ENCODE peak calls at places on chromosomes 12 and 14, in nine cellular contexts. One of them, this sample, is unnamed.

GRCh38 chr14:55398679-55399078 is 13.0 kb downstream of the ATG14 start:
- DNase-seq in activated T-helper 1 cell treated with anti-CD3 and anti-CD28 coated beads, Interleukin-2, amount 50 U/mL, for 16 hours: no peak
- DNase-seq in iPS DF 19.7: no peak
- DNase-seq in adipocyte: peak
- DNase-seq in ELR: peak
- DNase-seq in stimulated activated effector memory CD8-positive, alpha-beta T cell treated with anti-CD3 and anti-CD28 coated beads, Interleukin-12 subunit alpha, Interleukin-12 subunit beta, amount 100 ng/mL, for 72 hours: no peak
- DNase-seq in NCI-H1105 treated with DMSO at 0.1 percent for 48 hours: no peak
- DNase-seq in Caki2: peak
- DNase-seq in left lung: no peak
- DNase-seq in this sample: no peak

GRCh38 chr12:124709722-124710656 is 142.6 kb upstream of the NCOR2 start:
- DNase-seq in activated T-helper 1 cell treated with anti-CD3 and anti-CD28 coated beads, Interleukin-2, amount 50 U/mL, for 16 hours: no peak
- DNase-seq in stimulated activated effector memory CD8-positive, alpha-beta T cell treated with anti-CD3 and anti-CD28 coated beads, Interleukin-12 subunit alpha, Interleukin-12 subunit beta, amount 100 ng/mL, for 72 hours: no peak
- DNase-seq in Caki2: no peak
- DNase-seq in NCI-H1105 treated with DMSO at 0.1 percent for 48 hours: no peak
- DNase-seq in left lung: peak
- DNase-seq in ELR: peak
- DNase-seq in adipocyte: peak
- DNase-seq in iPS DF 19.7: no peak
- DNase-seq in this sample: no peak

GRCh38 chr12:49288412-49288853 is 6.5 kb upstream of the PRPH start:
- DNase-seq in adipocyte: peak
- DNase-seq in NCI-H1105 treated with DMSO at 0.1 percent for 48 hours: peak
- DNase-seq in Caki2: peak
- DNase-seq in left lung: no peak
- DNase-seq in stimulated activated effector memory CD8-positive, alpha-beta T cell treated with anti-CD3 and anti-CD28 coated beads, Interleukin-12 subunit alpha, Interleukin-12 subunit beta, amount 100 ng/mL, for 72 hours: peak
- DNase-seq in activated T-helper 1 cell treated with anti-CD3 and anti-CD28 coated beads, Interleukin-2, amount 50 U/mL, for 16 hours: peak
- DNase-seq in ELR: peak
- DNase-seq in iPS DF 19.7: no peak
- DNase-seq in this sample: no peak

GRCh38 chr12:70272510-70272909 is 29.3 kb downstream of the CNOT2 start:
- DNase-seq in ELR: no peak
- DNase-seq in left lung: no peak
- DNase-seq in stimulated activated effector memory CD8-positive, alpha-beta T cell treated with anti-CD3 and anti-CD28 coated beads, Interleukin-12 subunit alpha, Interleukin-12 subunit beta, amount 100 ng/mL, for 72 hours: no peak
- DNase-seq in adipocyte: no peak
- DNase-seq in Caki2: no peak
- DNase-seq in NCI-H1105 treated with DMSO at 0.1 percent for 48 hours: no peak
- DNase-seq in iPS DF 19.7: no peak
- DNase-seq in activated T-helper 1 cell treated with anti-CD3 and anti-CD28 coated beads, Interleukin-2, amount 50 U/mL, for 16 hours: no peak
- DNase-seq in this sample: no peak

GRCh38 chr12:14326699-14327098 is 38.8 kb upstream of the ATF7IP start:
- DNase-seq in adipocyte: peak
- DNase-seq in iPS DF 19.7: no peak
- DNase-seq in left lung: no peak
- DNase-seq in stimulated activated effector memory CD8-positive, alpha-beta T cell treated with anti-CD3 and anti-CD28 coated beads, Interleukin-12 subunit alpha, Interleukin-12 subunit beta, amount 100 ng/mL, for 72 hours: no peak
- DNase-seq in Caki2: no peak
- DNase-seq in activated T-helper 1 cell treated with anti-CD3 and anti-CD28 coated beads, Interleukin-2, amount 50 U/mL, for 16 hours: no peak
- DNase-seq in ELR: no peak
- DNase-seq in NCI-H1105 treated with DMSO at 0.1 percent for 48 hours: no peak
- DNase-seq in this sample: no peak

GRCh38 chr12:121405211-121405610 is 5.3 kb downstream of the RNF34 start:
- DNase-seq in NCI-H1105 treated with DMSO at 0.1 percent for 48 hours: no peak
- DNase-seq in iPS DF 19.7: no peak
- DNase-seq in stimulated activated effector memory CD8-positive, alpha-beta T cell treated with anti-CD3 and anti-CD28 coated beads, Interleukin-12 subunit alpha, Interleukin-12 subunit beta, amount 100 ng/mL, for 72 hours: no peak
- DNase-seq in adipocyte: no peak
- DNase-seq in left lung: no peak
- DNase-seq in ELR: no peak
- DNase-seq in activated T-helper 1 cell treated with anti-CD3 and anti-CD28 coated beads, Interleukin-2, amount 50 U/mL, for 16 hours: no peak
- DNase-seq in Caki2: no peak
- DNase-seq in this sample: no peak

GRCh38 chr12:94207467-94208432 is 59.4 kb downstream of the PLXNC1 start:
- DNase-seq in iPS DF 19.7: no peak
- DNase-seq in Caki2: no peak
- DNase-seq in activated T-helper 1 cell treated with anti-CD3 and anti-CD28 coated beads, Interleukin-2, amount 50 U/mL, for 16 hours: peak
- DNase-seq in stimulated activated effector memory CD8-positive, alpha-beta T cell treated with anti-CD3 and anti-CD28 coated beads, Interleukin-12 subunit alpha, Interleukin-12 subunit beta, amount 100 ng/mL, for 72 hours: peak
- DNase-seq in NCI-H1105 treated with DMSO at 0.1 percent for 48 hours: no peak
- DNase-seq in adipocyte: peak
- DNase-seq in ELR: no peak
- DNase-seq in left lung: no peak
- DNase-seq in this sample: no peak

GRCh38 chr14:65940056-65940735 is 527.7 kb downstream of the FUT8 start:
- DNase-seq in ELR: peak
- DNase-seq in left lung: no peak
- DNase-seq in activated T-helper 1 cell treated with anti-CD3 and anti-CD28 coated beads, Interleukin-2, amount 50 U/mL, for 16 hours: no peak
- DNase-seq in NCI-H1105 treated with DMSO at 0.1 percent for 48 hours: peak
- DNase-seq in Caki2: no peak
- DNase-seq in adipocyte: no peak
- DNase-seq in iPS DF 19.7: no peak
- DNase-seq in stimulated activated effector memory CD8-positive, alpha-beta T cell treated with anti-CD3 and anti-CD28 coated beads, Interleukin-12 subunit alpha, Interleukin-12 subunit beta, amount 100 ng/mL, for 72 hours: no peak
- DNase-seq in this sample: no peak

GRCh38 chr12:132359551-132359950 is 30.2 kb upstream of the GALNT9 start:
- DNase-seq in left lung: no peak
- DNase-seq in stimulated activated effector memory CD8-positive, alpha-beta T cell treated with anti-CD3 and anti-CD28 coated beads, Interleukin-12 subunit alpha, Interleukin-12 subunit beta, amount 100 ng/mL, for 72 hours: no peak
- DNase-seq in adipocyte: no peak
- DNase-seq in activated T-helper 1 cell treated with anti-CD3 and anti-CD28 coated beads, Interleukin-2, amount 50 U/mL, for 16 hours: no peak
- DNase-seq in iPS DF 19.7: no peak
- DNase-seq in Caki2: no peak
- DNase-seq in ELR: no peak
- DNase-seq in NCI-H1105 treated with DMSO at 0.1 percent for 48 hours: no peak
- DNase-seq in this sample: no peak

GRCh38 chr12:126185025-126185424 is 1119.8 kb downstream of the AACS start:
- DNase-seq in activated T-helper 1 cell treated with anti-CD3 and anti-CD28 coated beads, Interleukin-2, amount 50 U/mL, for 16 hours: no peak
- DNase-seq in stimulated activated effector memory CD8-positive, alpha-beta T cell treated with anti-CD3 and anti-CD28 coated beads, Interleukin-12 subunit alpha, Interleukin-12 subunit beta, amount 100 ng/mL, for 72 hours: no peak
- DNase-seq in left lung: no peak
- DNase-seq in Caki2: no peak
- DNase-seq in iPS DF 19.7: no peak
- DNase-seq in adipocyte: no peak
- DNase-seq in ELR: no peak
- DNase-seq in NCI-H1105 treated with DMSO at 0.1 percent for 48 hours: no peak
- DNase-seq in this sample: no peak

GRCh38 chr12:124752437-124753229 is 111.0 kb downstream of the SCARB1 start:
- DNase-seq in iPS DF 19.7: no peak
- DNase-seq in left lung: no peak
- DNase-seq in stimulated activated effector memory CD8-positive, alpha-beta T cell treated with anti-CD3 and anti-CD28 coated beads, Interleukin-12 subunit alpha, Interleukin-12 subunit beta, amount 100 ng/mL, for 72 hours: no peak
- DNase-seq in ELR: peak
- DNase-seq in adipocyte: peak
- DNase-seq in Caki2: peak
- DNase-seq in activated T-helper 1 cell treated with anti-CD3 and anti-CD28 coated beads, Interleukin-2, amount 50 U/mL, for 16 hours: no peak
- DNase-seq in NCI-H1105 treated with DMSO at 0.1 percent for 48 hours: no peak
- DNase-seq in this sample: no peak

GRCh38 chr12:2613674-2614073 is 181.1 kb upstream of the FKBP4 start:
- DNase-seq in ELR: peak
- DNase-seq in left lung: peak
- DNase-seq in stimulated activated effector memory CD8-positive, alpha-beta T cell treated with anti-CD3 and anti-CD28 coated beads, Interleukin-12 subunit alpha, Interleukin-12 subunit beta, amount 100 ng/mL, for 72 hours: peak
- DNase-seq in Caki2: peak
- DNase-seq in adipocyte: peak
- DNase-seq in activated T-helper 1 cell treated with anti-CD3 and anti-CD28 coated beads, Interleukin-2, amount 50 U/mL, for 16 hours: no peak
- DNase-seq in iPS DF 19.7: no peak
- DNase-seq in NCI-H1105 treated with DMSO at 0.1 percent for 48 hours: no peak
- DNase-seq in this sample: no peak

GRCh38 chr14:55077691-55078151 is 26.3 kb downstream of the MAPK1IP1L start:
- DNase-seq in NCI-H1105 treated with DMSO at 0.1 percent for 48 hours: no peak
- DNase-seq in activated T-helper 1 cell treated with anti-CD3 and anti-CD28 coated beads, Interleukin-2, amount 50 U/mL, for 16 hours: no peak
- DNase-seq in stimulated activated effector memory CD8-positive, alpha-beta T cell treated with anti-CD3 and anti-CD28 coated beads, Interleukin-12 subunit alpha, Interleukin-12 subunit beta, amount 100 ng/mL, for 72 hours: no peak
- DNase-seq in iPS DF 19.7: no peak
- DNase-seq in left lung: peak
- DNase-seq in ELR: no peak
- DNase-seq in Caki2: no peak
- DNase-seq in adipocyte: no peak
- DNase-seq in this sample: no peak

GRCh38 chr12:45324391-45324790 is 108.5 kb downstream of the ANO6 start:
- DNase-seq in ELR: peak
- DNase-seq in Caki2: no peak
- DNase-seq in activated T-helper 1 cell treated with anti-CD3 and anti-CD28 coated beads, Interleukin-2, amount 50 U/mL, for 16 hours: no peak
- DNase-seq in stimulated activated effector memory CD8-positive, alpha-beta T cell treated with anti-CD3 and anti-CD28 coated beads, Interleukin-12 subunit alpha, Interleukin-12 subunit beta, amount 100 ng/mL, for 72 hours: no peak
- DNase-seq in adipocyte: no peak
- DNase-seq in NCI-H1105 treated with DMSO at 0.1 percent for 48 hours: no peak
- DNase-seq in left lung: no peak
- DNase-seq in iPS DF 19.7: no peak
- DNase-seq in this sample: no peak

GRCh38 chr12:25984759-25985158 is 26.3 kb downstream of the RASSF8 start:
- DNase-seq in NCI-H1105 treated with DMSO at 0.1 percent for 48 hours: no peak
- DNase-seq in iPS DF 19.7: no peak
- DNase-seq in ELR: no peak
- DNase-seq in activated T-helper 1 cell treated with anti-CD3 and anti-CD28 coated beads, Interleukin-2, amount 50 U/mL, for 16 hours: no peak
- DNase-seq in adipocyte: no peak
- DNase-seq in stimulated activated effector memory CD8-positive, alpha-beta T cell treated with anti-CD3 and anti-CD28 coated beads, Interleukin-12 subunit alpha, Interleukin-12 subunit beta, amount 100 ng/mL, for 72 hours: no peak
- DNase-seq in Caki2: no peak
- DNase-seq in left lung: no peak
- DNase-seq in this sample: no peak

GRCh38 chr12:95674088-95674595 is 116.4 kb downstream of the NTN4 start:
- DNase-seq in activated T-helper 1 cell treated with anti-CD3 and anti-CD28 coated beads, Interleukin-2, amount 50 U/mL, for 16 hours: no peak
- DNase-seq in iPS DF 19.7: no peak
- DNase-seq in Caki2: no peak
- DNase-seq in stimulated activated effector memory CD8-positive, alpha-beta T cell treated with anti-CD3 and anti-CD28 coated beads, Interleukin-12 subunit alpha, Interleukin-12 subunit beta, amount 100 ng/mL, for 72 hours: no peak
- DNase-seq in ELR: no peak
- DNase-seq in left lung: no peak
- DNase-seq in adipocyte: no peak
- DNase-seq in NCI-H1105 treated with DMSO at 0.1 percent for 48 hours: peak
- DNase-seq in this sample: peak

This sample was measured in NCI-H2227 treated with DMSO at 0.1 percent for 48 hours.